ENCODE peak calls at places on chromosomes 3 and 15, in eight cellular contexts. G is GM23338, U is HCT116, J is H1, K is K562, M is GM12878, D is HepG2, I is endothelial cell of umbilical vein. Q is an unnamed sample.

GRCh38 chr3:97359958-97360357 is 404.6 kb upstream of the ARL6 start:
- DNase-seq in G (no peak), U (no peak), J (no peak), K (no peak), M (no peak), D (no peak), I (no peak), Q (no peak)

GRCh38 chr3:3080309-3080708 is 29.9 kb downstream of the IL5RA start:
- DNase-seq in G (peak), U (no peak), J (no peak), K (no peak), M (no peak), D (no peak), I (no peak), Q (no peak)

GRCh38 chr3:143332046-143332445 is 212.5 kb downstream of the CHST2 start:
- DNase-seq in G (no peak), U (no peak), J (no peak), K (no peak), M (no peak), D (no peak), I (no peak), Q (no peak)

GRCh38 chr15:87764461-87765236 is 491.9 kb downstream of the NTRK3 start:
- DNase-seq in G (peak), U (no peak), J (peak), K (no peak), M (no peak), D (no peak), I (no peak), Q (no peak)

GRCh38 chr3:47456984-47457383 is 18.8 kb downstream of the SCAP start:
- DNase-seq in G (no peak), U (no peak), J (no peak), K (no peak), M (no peak), D (no peak), I (no peak), Q (no peak)

GRCh38 chr3:187403768-187404270 is 35.6 kb downstream of the RTP4 start:
- DNase-seq in G (no peak), U (peak), J (no peak), K (no peak), M (no peak), D (peak), I (peak), Q (no peak)

GRCh38 chr3:133881492-133881891 is 14.2 kb downstream of the RAB6B start:
- DNase-seq in G (no peak), U (no peak), J (no peak), K (no peak), M (no peak), D (no peak), I (no peak), Q (no peak)

GRCh38 chr3:156797368-156797767 is 28.8 kb upstream of the LEKR1 start:
- DNase-seq in G (no peak), U (no peak), J (no peak), K (no peak), M (no peak), D (no peak), I (no peak), Q (no peak)

GRCh38 chr3:123609063-123609462 is 24.2 kb upstream of the HACD2 start:
- DNase-seq in G (no peak), U (no peak), J (no peak), K (no peak), M (no peak), D (no peak), I (no peak), Q (no peak)

GRCh38 chr3:86990734-86991481 is at the start of gene VGLL3:
- DNase-seq in G (peak), U (no peak), J (peak), K (no peak), M (no peak), D (no peak), I (peak), Q (no peak)

GRCh38 chr3:150925751-150926201 is 20.5 kb upstream of the MINDY4B start:
- DNase-seq in G (peak), U (peak), J (peak), K (peak), M (no peak), D (peak), I (peak), Q (no peak)

GRCh38 chr3:4774531-4774930 is 204.7 kb upstream of the BHLHE40 start:
- DNase-seq in G (no peak), U (no peak), J (no peak), K (no peak), M (no peak), D (no peak), I (no peak), Q (no peak)

GRCh38 chr3:157226173-157226847 is 66.4 kb upstream of the CCNL1 start:
- DNase-seq in G (no peak), U (no peak), J (no peak), K (no peak), M (no peak), D (no peak), I (no peak), Q (no peak)

GRCh38 chr15:53987480-53987879 is 9.2 kb downstream of the UNC13C start:
- DNase-seq in G (no peak), U (no peak), J (no peak), K (no peak), M (no peak), D (no peak), I (no peak), Q (no peak)

GRCh38 chr3:17982211-17982880 is 239.9 kb upstream of the TBC1D5 start:
- DNase-seq in G (no peak), U (no peak), J (no peak), K (no peak), M (no peak), D (no peak), I (no peak), Q (no peak)

GRCh38 chr3:17985658-17986392 is 243.4 kb upstream of the TBC1D5 start:
- DNase-seq in G (no peak), U (no peak), J (no peak), K (no peak), M (no peak), D (no peak), I (no peak), Q (no peak)

GRCh38 chr3:17983106-17983505 is 240.7 kb upstream of the TBC1D5 start:
- DNase-seq in G (no peak), U (no peak), J (no peak), K (no peak), M (no peak), D (no peak), I (no peak), Q (no peak)

GRCh38 chr3:17986393-17986816 is 244.0 kb upstream of the TBC1D5 start:
- DNase-seq in G (no peak), U (no peak), J (no peak), K (no peak), M (no peak), D (no peak), I (no peak), Q (no peak)
- TF ChIP-seq POLR2AphosphoS5 in G (no peak), U (no peak), J (no peak), K (no peak), M (no peak), D (no peak), I (no peak), Q (no peak)

DNA sequence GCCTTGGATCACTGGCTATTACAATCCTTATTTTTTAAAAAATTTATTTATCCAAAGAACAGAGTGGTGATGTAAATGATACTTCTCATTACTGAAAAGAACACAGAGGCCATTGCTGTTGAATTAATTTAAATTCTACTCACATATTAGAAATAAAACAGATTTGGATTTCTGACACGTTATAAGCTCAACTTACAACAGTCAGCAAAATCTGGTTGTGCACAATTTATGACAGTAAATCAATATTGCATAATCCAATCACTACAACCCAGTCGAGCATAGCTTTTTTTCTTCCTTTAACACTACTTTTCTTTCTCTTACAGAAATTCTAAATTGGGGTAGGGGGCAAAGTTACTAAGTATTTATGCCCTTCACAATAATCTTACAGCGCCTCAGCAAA is 17.3 kb upstream of the HGD start:
- DNase-seq in G (no peak), U (no peak), J (no peak), K (no peak), M (no peak), D (no peak), I (no peak), Q (no peak)
- H3K4me3 ChIP-seq in G (no peak), U (no peak), J (no peak), K (no peak), M (no peak), D (no peak), I (no peak), Q (no peak)

DNA sequence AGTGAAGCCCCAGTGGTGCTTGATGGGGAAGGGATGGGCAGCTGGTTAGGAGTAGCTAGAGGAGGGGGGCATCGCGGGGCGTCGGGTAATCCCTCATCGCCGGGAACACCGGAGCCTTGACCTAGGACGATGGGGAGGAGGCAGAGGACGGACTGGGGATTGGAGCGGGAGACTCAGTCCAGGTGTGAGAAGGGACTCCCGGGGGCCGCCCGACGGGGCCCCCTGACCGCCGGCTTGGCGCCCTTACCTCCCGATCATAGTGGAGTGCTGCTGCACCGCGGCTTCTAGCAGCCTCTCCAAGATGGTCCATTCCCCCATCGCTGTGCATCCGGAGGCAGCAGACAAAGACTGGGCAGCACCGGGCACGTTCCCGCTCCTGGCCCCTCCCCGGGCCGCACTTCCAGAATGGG is 622 bp downstream of the GJD2 start:
- DNase-seq in G (peak), U (no peak), J (no peak), K (no peak), M (no peak), D (no peak), I (no peak), Q (no peak)
- TF ChIP-seq EZH2 in G (no peak), U (no peak), J (peak), K (no peak), M (no peak), D (no peak), I (no peak), Q (no peak)

GRCh38 chr15:50353251-50353998 is 1.6 kb downstream of the GABPB1 start:
- DNase-seq in G (no peak), U (no peak), J (no peak), K (no peak), M (no peak), D (no peak), I (peak), Q (no peak)
- TF ChIP-seq POLR2AphosphoS5 in G (no peak), U (no peak), J (no peak), K (no peak), M (no peak), D (no peak), I (no peak), Q (no peak)

Q was measured in SK-N-MC.